ENCODE peak calls at places on chromosomes 5 and 9, in six cellular contexts. K, E, G, D, M and O are unnamed samples.

GRCh38 chr9:120730661-120731514 is 16.6 kb upstream of the MEGF9 start:
- DNase-seq in K (no peak), M (no peak), G (no peak), D (peak; percentile 62), E (no peak), O (no peak)

GRCh38 chr9:120538339-120538738 is 41.6 kb downstream of the CDK5RAP2 start:
- DNase-seq in K (no peak), E (no peak), G (no peak), M (no peak), D (no peak), O (no peak)

GRCh38 chr9:92406506-92406905 is 2.1 kb upstream of the OGN start:
- DNase-seq in G (no peak), D (no peak), K (no peak), M (peak; percentile 17), E (no peak), O (peak; percentile 29)

GRCh38 chr9:124000784-124001444 is 10.7 kb upstream of the LHX2 start:
- DNase-seq in M (no peak), K (no peak), D (no peak), E (no peak), G (no peak), O (no peak)

GRCh38 chr5:59684388-59685003 is 209.0 kb downstream of the PDE4D start:
- DNase-seq in G (no peak), E (no peak), M (no peak), D (no peak), K (no peak), O (no peak)

GRCh38 chr9:120439147-120439546 is 140.8 kb downstream of the CDK5RAP2 start:
- DNase-seq in M (peak; percentile 12), E (no peak), D (no peak), K (peak; percentile 2), G (no peak), O (no peak)

GRCh38 chr9:120099064-120099463 is 480.9 kb downstream of the CDK5RAP2 start:
- DNase-seq in D (no peak), G (no peak), K (no peak), M (no peak), E (no peak), O (no peak)

GRCh38 chr9:105053209-105053652 is 125.3 kb upstream of the ABCA1 start:
- DNase-seq in G (peak; percentile 63), E (no peak), M (peak; percentile 72), K (no peak), D (no peak), O (no peak)

GRCh38 chr5:115170128-115170923 is 618 bp upstream of the TRIM36 start:
- DNase-seq in D (no peak), M (peak; percentile 19), K (peak; percentile 46), G (no peak), E (no peak), O (peak; percentile 32)

GRCh38 chr5:81820315-81820636 is 69.4 kb upstream of the SSBP2 start:
- DNase-seq in D (no peak), E (no peak), M (no peak), K (no peak), G (no peak), O (no peak)

GRCh38 chr5:126027149-126027548 is 396.1 kb upstream of the GRAMD2B start:
- DNase-seq in K (no peak), E (no peak), D (no peak), M (no peak), G (no peak), O (no peak)

GRCh38 chr9:35618854-35619799 is 914 bp upstream of the CD72 start:
- DNase-seq in E (no peak), D (no peak), G (peak; percentile 35), K (no peak), M (peak; percentile 50), O (peak; percentile 64)

GRCh38 chr5:137751869-137752491 is 2.2 kb downstream of the HNRNPA0 start:
- DNase-seq in K (peak; percentile 9), M (peak; percentile 15), D (peak; percentile 52), E (no peak), G (no peak), O (no peak)

GRCh38 chr5:120096413-120096812 is 367.7 kb upstream of the PRR16 start:
- DNase-seq in M (no peak), E (no peak), D (no peak), G (no peak), K (no peak), O (no peak)

GRCh38 chr9:88947581-88948573 is 43.4 kb upstream of the S1PR3 start:
- DNase-seq in M (no peak), G (no peak), E (no peak), D (no peak), K (no peak), O (no peak)

GRCh38 chr5:136330353-136330913 is 34.9 kb downstream of the TRPC7 start:
- DNase-seq in E (no peak), G (no peak), K (no peak), D (peak; percentile 80), M (no peak), O (no peak)

GRCh38 chr5:71537681-71538080 is 49.5 kb upstream of the MCCC2 start:
- DNase-seq in K (no peak), G (no peak), E (no peak), M (no peak), D (no peak), O (no peak)

GRCh38 chr9:137426018-137426681 is 3.0 kb downstream of the NOXA1 start:
- DNase-seq in M (no peak), K (no peak), D (no peak), E (no peak), G (no peak), O (no peak)

GRCh38 chr5:73496984-73497457 is 1.2 kb upstream of the BTF3 start:
- DNase-seq in K (peak; percentile 8), M (no peak), D (no peak), G (no peak), E (no peak), O (peak; percentile 31)

GRCh38 chr5:175443514-175444059 is 395 bp downstream of the DRD1 start:
- DNase-seq in K (no peak), M (no peak), G (no peak), D (no peak), E (no peak), O (peak; percentile 36)

GRCh38 chr5:39005566-39006232 is 68.5 kb downstream of the RICTOR start:
- DNase-seq in G (no peak), K (no peak), D (no peak), M (no peak), E (no peak), O (no peak)

GRCh38 chr9:4678679-4679267 is 596 bp upstream of the CDC37L1 start:
- DNase-seq in D (no peak), G (no peak), K (no peak), E (no peak), M (peak; percentile 37), O (no peak)

GRCh38 chr5:52725781-52726180 is 61.9 kb upstream of the ITGA1 start:
- DNase-seq in G (no peak), D (peak; percentile 43), K (no peak), M (no peak), E (no peak), O (no peak)

GRCh38 chr5:151570512-151571269 is 20.4 kb downstream of the FAT2 start:
- DNase-seq in E (no peak), K (no peak), G (no peak), M (no peak), D (peak; percentile 63), O (no peak)